ENCODE peak calls at places on chromosome 19, in seven cellular contexts. D, F, T, P, S, B and L are unnamed samples.

GRCh38 chr19:14971474-14971873 is 8.2 kb downstream of the SLC1A6 start:
- DNase-seq in D (no peak), F (no peak), T (no peak), P (no peak), S (no peak), B (no peak), L (no peak)

GRCh38 chr19:18013621-18014111 is 5.7 kb downstream of the ARRDC2 start:
- DNase-seq in D (no peak), F (no peak), T (no peak), P (no peak), S (no peak), B (no peak), L (no peak)

GRCh38 chr19:2168619-2169424 is 5.1 kb downstream of the DOT1L start:
- DNase-seq in D (peak), F (no peak), T (peak), P (peak), S (peak), B (peak), L (peak)

GRCh38 chr19:55256562-55257460 is 2.0 kb downstream of the PPP6R1 start:
- DNase-seq in D (no peak), F (no peak), T (no peak), P (no peak), S (no peak), B (no peak), L (peak)

GRCh38 chr19:35451278-35452096 is 3.4 kb downstream of the FFAR2 start:
- DNase-seq in D (no peak), F (no peak), T (no peak), P (no peak), S (no peak), B (peak), L (no peak)

GRCh38 chr19:6828698-6829633 is 56.5 kb downstream of the VAV1 start:
- DNase-seq in D (no peak), F (no peak), T (no peak), P (no peak), S (no peak), B (no peak), L (peak)

GRCh38 chr19:33241530-33242101 is 16.0 kb upstream of the SLC7A10 start:
- DNase-seq in D (no peak), F (no peak), T (peak), P (no peak), S (no peak), B (no peak), L (peak)

GRCh38 chr19:44050740-44051653 is 839 bp upstream of the ZNF223 start:
- DNase-seq in D (peak), F (peak), T (no peak), P (no peak), S (peak), B (no peak), L (no peak)

GRCh38 chr19:18940791-18941627 is at the start of gene HOMER3:
- DNase-seq in D (peak), F (peak), T (peak), P (peak), S (peak), B (peak), L (peak)

GRCh38 chr19:33063356-33064116 is 1.2 kb downstream of the RHPN2 start:
- DNase-seq in D (peak), F (peak), T (no peak), P (no peak), S (peak), B (no peak), L (peak)

GRCh38 chr19:35267818-35268545 is 780 bp upstream of the USF2 start:
- DNase-seq in D (peak), F (peak), T (peak), P (peak), S (peak), B (peak), L (peak)

GRCh38 chr19:6229951-6230712 is 49.6 kb downstream of the MLLT1 start:
- DNase-seq in D (no peak), F (no peak), T (no peak), P (no peak), S (no peak), B (peak), L (no peak)

GRCh38 chr19:719081-719512 is 10.4 kb downstream of the PALM start:
- DNase-seq in D (peak), F (no peak), T (peak), P (no peak), S (no peak), B (peak), L (no peak)

GRCh38 chr19:13588953-13589833 is 82.9 kb upstream of the CACNA1A start:
- DNase-seq in D (peak), F (peak), T (peak), P (no peak), S (peak), B (peak), L (peak)

GRCh38 chr19:2385053-2385721 is 25.1 kb downstream of the TMPRSS9 start:
- DNase-seq in D (peak), F (peak), T (no peak), P (no peak), S (no peak), B (no peak), L (no peak)

GRCh38 chr19:17721821-17722220 is 2.5 kb downstream of the MAP1S start:
- DNase-seq in D (no peak), F (no peak), T (peak), P (no peak), S (no peak), B (no peak), L (no peak)

GRCh38 chr19:51198641-51199040 is 26.2 kb upstream of the CD33 start:
- DNase-seq in D (no peak), F (no peak), T (no peak), P (no peak), S (no peak), B (no peak), L (no peak)

GRCh38 chr19:815079-815774 is 6.5 kb downstream of the PLPPR3 start:
- DNase-seq in D (no peak), F (no peak), T (no peak), P (no peak), S (no peak), B (peak), L (no peak)

GRCh38 chr19:41328157-41328817 is 18.3 kb downstream of the CCDC97 start:
- DNase-seq in D (no peak), F (no peak), T (no peak), P (no peak), S (no peak), B (no peak), L (peak)

GRCh38 chr19:2275588-2276428 is 6.2 kb downstream of the PEAK3 start:
- DNase-seq in D (no peak), F (no peak), T (no peak), P (no peak), S (no peak), B (peak), L (no peak)

GRCh38 chr19:10182847-10183246 is 11.9 kb downstream of the DNMT1 start:
- DNase-seq in D (no peak), F (no peak), T (no peak), P (no peak), S (no peak), B (no peak), L (no peak)

GRCh38 chr19:48575931-48576622 is 24.1 kb downstream of the SULT2B1 start:
- DNase-seq in D (no peak), F (no peak), T (no peak), P (no peak), S (no peak), B (no peak), L (no peak)

GRCh38 chr19:10544242-10544752 is 593 bp downstream of the ATG4D start:
- DNase-seq in D (no peak), F (no peak), T (no peak), P (no peak), S (peak), B (peak), L (no peak)

GRCh38 chr19:30085394-30085793 is 143.4 kb downstream of the URI1 start:
- DNase-seq in D (peak), F (no peak), T (no peak), P (no peak), S (no peak), B (peak), L (no peak)

GRCh38 chr19:35716735-35716984 is 1.1 kb upstream of the KMT2B start:
- DNase-seq in D (no peak), F (no peak), T (no peak), P (no peak), S (no peak), B (no peak), L (peak)

GRCh38 chr19:556611-557382 is 12.9 kb downstream of the GZMM start:
- DNase-seq in D (no peak), F (no peak), T (no peak), P (no peak), S (no peak), B (peak), L (no peak)

GRCh38 chr19:33414667-33415605 is 41.4 kb downstream of the CEBPG start:
- DNase-seq in D (no peak), F (no peak), T (no peak), P (no peak), S (no peak), B (no peak), L (no peak)

GRCh38 chr19:570315-570714 is 2.1 kb upstream of the BSG start:
- DNase-seq in D (no peak), F (no peak), T (no peak), P (no peak), S (no peak), B (no peak), L (no peak)